ENCODE peak calls at places on chromosomes 12 and 14, in eight cellular contexts. One of them, this sample, is unnamed.

GRCh38 chr12:80187660-80188090 is 88.3 kb downstream of the OTOGL start:
- DNase-seq in activated T-helper 9 cell treated with anti-CD3 and anti-CD28 coated beads, Interleukin-2, amount 50 U/mL, for 16 hours: no peak
- DNase-seq in EL: peak; percentile 73
- DNase-seq in foreskin fibroblast: peak; percentile 69
- DNase-seq in Calu3: peak; percentile 30
- DNase-seq in stimulated activated CD4-positive, alpha-beta T cell treated with anti-CD3 and anti-CD28 coated beads, TNF-alpha, amount 100 ng/mL, for 1 hour: no peak
- DNase-seq in fibroblast of mammary gland: peak; percentile 75
- DNase-seq in lower leg skin: no peak
- DNase-seq in this sample: peak; percentile 59

GRCh38 chr12:64681200-64682052 is 71.1 kb downstream of the RASSF3 start:
- DNase-seq in fibroblast of mammary gland: no peak
- DNase-seq in EL: no peak
- DNase-seq in Calu3: no peak
- DNase-seq in stimulated activated CD4-positive, alpha-beta T cell treated with anti-CD3 and anti-CD28 coated beads, TNF-alpha, amount 100 ng/mL, for 1 hour: no peak
- DNase-seq in activated T-helper 9 cell treated with anti-CD3 and anti-CD28 coated beads, Interleukin-2, amount 50 U/mL, for 16 hours: no peak
- DNase-seq in lower leg skin: peak; percentile 45
- DNase-seq in foreskin fibroblast: no peak
- DNase-seq in this sample: no peak

GRCh38 chr12:108430245-108430644 is 84.8 kb upstream of the FICD start:
- DNase-seq in stimulated activated CD4-positive, alpha-beta T cell treated with anti-CD3 and anti-CD28 coated beads, TNF-alpha, amount 100 ng/mL, for 1 hour: no peak
- DNase-seq in fibroblast of mammary gland: peak; percentile 32
- DNase-seq in activated T-helper 9 cell treated with anti-CD3 and anti-CD28 coated beads, Interleukin-2, amount 50 U/mL, for 16 hours: no peak
- DNase-seq in lower leg skin: no peak
- DNase-seq in Calu3: no peak
- DNase-seq in foreskin fibroblast: peak; percentile 19
- DNase-seq in EL: no peak
- DNase-seq in this sample: no peak

GRCh38 chr14:54312166-54312801 is 84.5 kb upstream of the CDKN3 start:
- DNase-seq in Calu3: peak; percentile 78
- DNase-seq in activated T-helper 9 cell treated with anti-CD3 and anti-CD28 coated beads, Interleukin-2, amount 50 U/mL, for 16 hours: no peak
- DNase-seq in foreskin fibroblast: peak; percentile 97
- DNase-seq in stimulated activated CD4-positive, alpha-beta T cell treated with anti-CD3 and anti-CD28 coated beads, TNF-alpha, amount 100 ng/mL, for 1 hour: no peak
- DNase-seq in fibroblast of mammary gland: peak; percentile 83
- DNase-seq in EL: peak; percentile 99
- DNase-seq in lower leg skin: no peak
- DNase-seq in this sample: no peak

GRCh38 chr14:81519200-81519998 is 14.3 kb downstream of the SEL1L start:
- DNase-seq in fibroblast of mammary gland: no peak
- DNase-seq in activated T-helper 9 cell treated with anti-CD3 and anti-CD28 coated beads, Interleukin-2, amount 50 U/mL, for 16 hours: no peak
- DNase-seq in lower leg skin: no peak
- DNase-seq in EL: no peak
- DNase-seq in stimulated activated CD4-positive, alpha-beta T cell treated with anti-CD3 and anti-CD28 coated beads, TNF-alpha, amount 100 ng/mL, for 1 hour: no peak
- DNase-seq in Calu3: no peak
- DNase-seq in foreskin fibroblast: peak; percentile 4
- DNase-seq in this sample: no peak

GRCh38 chr14:95557832-95558231 is 23.0 kb downstream of the GLRX5 start:
- DNase-seq in activated T-helper 9 cell treated with anti-CD3 and anti-CD28 coated beads, Interleukin-2, amount 50 U/mL, for 16 hours: no peak
- DNase-seq in Calu3: no peak
- DNase-seq in lower leg skin: no peak
- DNase-seq in foreskin fibroblast: no peak
- DNase-seq in fibroblast of mammary gland: no peak
- DNase-seq in stimulated activated CD4-positive, alpha-beta T cell treated with anti-CD3 and anti-CD28 coated beads, TNF-alpha, amount 100 ng/mL, for 1 hour: no peak
- DNase-seq in EL: no peak
- DNase-seq in this sample: no peak

GRCh38 chr12:27387473-27387872 is 54.8 kb downstream of the BMAL2 start:
- DNase-seq in activated T-helper 9 cell treated with anti-CD3 and anti-CD28 coated beads, Interleukin-2, amount 50 U/mL, for 16 hours: no peak
- DNase-seq in Calu3: no peak
- DNase-seq in stimulated activated CD4-positive, alpha-beta T cell treated with anti-CD3 and anti-CD28 coated beads, TNF-alpha, amount 100 ng/mL, for 1 hour: no peak
- DNase-seq in lower leg skin: no peak
- DNase-seq in foreskin fibroblast: no peak
- DNase-seq in fibroblast of mammary gland: no peak
- DNase-seq in EL: no peak
- DNase-seq in this sample: no peak

GRCh38 chr12:94689646-94690036 is 39.3 kb upstream of the TMCC3 start:
- DNase-seq in activated T-helper 9 cell treated with anti-CD3 and anti-CD28 coated beads, Interleukin-2, amount 50 U/mL, for 16 hours: no peak
- DNase-seq in foreskin fibroblast: no peak
- DNase-seq in lower leg skin: no peak
- DNase-seq in stimulated activated CD4-positive, alpha-beta T cell treated with anti-CD3 and anti-CD28 coated beads, TNF-alpha, amount 100 ng/mL, for 1 hour: no peak
- DNase-seq in fibroblast of mammary gland: peak; percentile 28
- DNase-seq in EL: no peak
- DNase-seq in Calu3: no peak
- DNase-seq in this sample: no peak

GRCh38 chr12:53994268-53994690 is 5.7 kb upstream of the HOXC9 start:
- DNase-seq in activated T-helper 9 cell treated with anti-CD3 and anti-CD28 coated beads, Interleukin-2, amount 50 U/mL, for 16 hours: no peak
- DNase-seq in foreskin fibroblast: no peak
- DNase-seq in EL: no peak
- DNase-seq in Calu3: no peak
- DNase-seq in fibroblast of mammary gland: no peak
- DNase-seq in stimulated activated CD4-positive, alpha-beta T cell treated with anti-CD3 and anti-CD28 coated beads, TNF-alpha, amount 100 ng/mL, for 1 hour: no peak
- DNase-seq in lower leg skin: no peak
- DNase-seq in this sample: peak; percentile 53

GRCh38 chr12:62631531-62632520 is 165.2 kb downstream of the MON2 start:
- DNase-seq in Calu3: peak; percentile 68
- DNase-seq in stimulated activated CD4-positive, alpha-beta T cell treated with anti-CD3 and anti-CD28 coated beads, TNF-alpha, amount 100 ng/mL, for 1 hour: no peak
- DNase-seq in lower leg skin: peak; percentile 91
- DNase-seq in fibroblast of mammary gland: peak; percentile 90
- DNase-seq in EL: peak; percentile 80
- DNase-seq in foreskin fibroblast: peak; percentile 89
- DNase-seq in activated T-helper 9 cell treated with anti-CD3 and anti-CD28 coated beads, Interleukin-2, amount 50 U/mL, for 16 hours: no peak
- DNase-seq in this sample: peak; percentile 18

GRCh38 chr12:109166371-109166770 is 50.0 kb downstream of the ACACB start:
- DNase-seq in EL: no peak
- DNase-seq in foreskin fibroblast: no peak
- DNase-seq in Calu3: no peak
- DNase-seq in lower leg skin: no peak
- DNase-seq in activated T-helper 9 cell treated with anti-CD3 and anti-CD28 coated beads, Interleukin-2, amount 50 U/mL, for 16 hours: no peak
- DNase-seq in stimulated activated CD4-positive, alpha-beta T cell treated with anti-CD3 and anti-CD28 coated beads, TNF-alpha, amount 100 ng/mL, for 1 hour: no peak
- DNase-seq in fibroblast of mammary gland: no peak
- DNase-seq in this sample: no peak

This sample was measured in gastrocnemius medialis.